ENCODE peak calls at places on chromosomes 3 and 15, in six cellular contexts. P is WTC11, Z is K562, F is A549, V is HepG2, M is H1. N is an unnamed sample.
A peak's percentile ranks its signal among the peaks of the same experiment; 100 is the strongest.

GRCh38 chr3:66656608-66657007 is 155.8 kb upstream of the LRIG1 start:
- DNase-seq in M (no peak), F (no peak), P (no peak), Z (no peak), V (peak; percentile 3), N (no peak)

GRCh38 chr15:74191798-74192197 is 10.8 kb downstream of the STRA6 start:
- DNase-seq in M (no peak), Z (no peak), P (no peak), F (no peak), V (no peak), N (no peak)

GRCh38 chr15:78232951-78233350 is 1.4 kb downstream of the ACSBG1 start:
- DNase-seq in F (no peak), V (no peak), Z (no peak), M (no peak), P (no peak), N (no peak)

GRCh38 chr3:12926660-12927059 is 85.3 kb upstream of the RPL32 start:
- DNase-seq in M (no peak), V (no peak), F (no peak), Z (no peak), P (no peak), N (no peak)

GRCh38 chr3:97720417-97720816 is 44.1 kb upstream of the ARL6 start:
- DNase-seq in Z (no peak), P (no peak), V (no peak), M (no peak), F (no peak), N (no peak)

GRCh38 chr3:106403746-106404145 is 534.9 kb upstream of the CBLB start:
- DNase-seq in F (no peak), M (no peak), Z (no peak), V (no peak), P (no peak), N (no peak)

GRCh38 chr3:188468672-188469071 is 314.7 kb downstream of the LPP start:
- DNase-seq in F (no peak), M (no peak), V (no peak), P (no peak), Z (no peak), N (no peak)

GRCh38 chr3:49940667-49941249 is 808 bp downstream of the RBM6 start:
- DNase-seq in Z (no peak), P (no peak), M (no peak), F (no peak), V (no peak), N (peak; percentile 13)

GRCh38 chr3:38516669-38517068 is 20.5 kb downstream of the EXOG start:
- DNase-seq in P (no peak), V (no peak), F (no peak), M (no peak), Z (no peak), N (no peak)

GRCh38 chr3:14123308-14124222 is 1.1 kb downstream of the CHCHD4 start:
- DNase-seq in P (no peak), Z (no peak), F (no peak), V (no peak), M (peak; percentile 45), N (no peak)

GRCh38 chr3:9496893-9497292 is 56.7 kb downstream of the LHFPL4 start:
- DNase-seq in Z (no peak), P (no peak), M (no peak), V (no peak), F (no peak), N (no peak)

GRCh38 chr15:35753486-35753885 is 207.5 kb upstream of the DPH6 start:
- DNase-seq in Z (no peak), F (no peak), P (no peak), M (no peak), V (no peak), N (no peak)

GRCh38 chr3:149657796-149658443 is at the start of gene WWTR1:
- DNase-seq in V (peak; percentile 93), M (peak; percentile 88), P (peak; percentile 96), F (peak; percentile 92), Z (no peak), N (peak; percentile 97)

GRCh38 chr3:11601446-11602241 is 42.1 kb downstream of the VGLL4 start:
- DNase-seq in F (no peak), P (no peak), M (no peak), Z (no peak), V (no peak), N (no peak)

GRCh38 chr3:70531063-70531657 is 218.7 kb upstream of the MDFIC2 start:
- DNase-seq in F (peak; percentile 21), P (no peak), M (no peak), Z (peak; percentile 14), V (peak; percentile 4), N (peak; percentile 52)

GRCh38 chr3:177069514-177070329 is 127.6 kb downstream of the TBL1XR1 start:
- DNase-seq in V (no peak), M (no peak), F (no peak), P (no peak), Z (no peak), N (peak; percentile 47)

GRCh38 chr3:59185586-59186381 is 136.0 kb upstream of the CFAP20DC start:
- DNase-seq in Z (no peak), F (no peak), P (no peak), V (no peak), M (no peak), N (no peak)

GRCh38 chr15:58505581-58505980 is 73.8 kb downstream of the LIPC start:
- DNase-seq in F (no peak), V (no peak), P (no peak), M (no peak), Z (no peak), N (no peak)

GRCh38 chr3:177574232-177574856 is 377.1 kb upstream of the TBL1XR1 start:
- DNase-seq in F (peak; percentile 22), M (no peak), Z (peak; percentile 12), V (peak; percentile 71), P (peak; percentile 35), N (no peak)

GRCh38 chr15:72312605-72313447 is 7.1 kb downstream of the CELF6 start:
- DNase-seq in F (peak; percentile 97), V (peak; percentile 65), M (peak; percentile 70), Z (peak; percentile 78), P (peak; percentile 80), N (peak; percentile 67)

GRCh38 chr15:52491460-52491859 is 37.2 kb downstream of the MYO5A start:
- DNase-seq in F (no peak), Z (no peak), P (no peak), V (no peak), M (no peak), N (peak; percentile 95)

GRCh38 chr15:81118361-81118760 is 15.7 kb upstream of the CFAP161 start:
- DNase-seq in F (no peak), Z (no peak), M (no peak), P (peak; percentile 15), V (no peak), N (no peak)

GRCh38 chr3:53109822-53110771 is 20.1 kb downstream of the RFT1 start:
- DNase-seq in Z (peak; percentile 58), F (peak; percentile 41), M (peak; percentile 64), P (peak; percentile 70), V (peak; percentile 74), N (peak; percentile 19)

GRCh38 chr3:46089237-46090011 is 62.1 kb upstream of the XCR1 start:
- DNase-seq in V (no peak), M (no peak), P (no peak), Z (no peak), F (no peak), N (no peak)

GRCh38 chr15:51735611-51736010 is 1.8 kb downstream of the LYSMD2 start:
- DNase-seq in Z (no peak), F (no peak), V (no peak), P (no peak), M (no peak), N (no peak)

GRCh38 chr15:81940467-81941451 is 105.1 kb downstream of the MEX3B start:
- DNase-seq in Z (peak; percentile 35), P (no peak), F (no peak), V (no peak), M (no peak), N (no peak)

GRCh38 chr3:108090066-108090700 is 648 bp downstream of the CD47 start:
- DNase-seq in P (peak; percentile 37), F (no peak), M (peak; percentile 67), V (no peak), Z (peak; percentile 24), N (peak; percentile 60)

GRCh38 chr3:56858331-56858730 is 56.6 kb upstream of the ARHGEF3 start:
- DNase-seq in F (no peak), Z (no peak), M (no peak), V (peak; percentile 25), P (no peak), N (no peak)

GRCh38 chr3:56851966-56852884 is 50.5 kb upstream of the ARHGEF3 start:
- DNase-seq in F (no peak), Z (no peak), P (no peak), V (no peak), M (no peak), N (no peak)

GRCh38 chr3:56854856-56855620 is 53.3 kb upstream of the ARHGEF3 start:
- DNase-seq in Z (no peak), P (no peak), M (no peak), V (no peak), F (no peak), N (peak; percentile 43)

GRCh38 chr3:56856686-56857577 is 55.2 kb upstream of the ARHGEF3 start:
- DNase-seq in M (no peak), Z (no peak), P (no peak), V (no peak), F (no peak), N (no peak)

GRCh38 chr3:56855856-56856538 is 54.2 kb upstream of the ARHGEF3 start:
- DNase-seq in P (peak; percentile 77), F (no peak), V (peak; percentile 37), Z (peak; percentile 10), M (peak; percentile 75), N (peak; percentile 67)
- TF ChIP-seq JUN in P (no peak), F (no peak), V (no peak), Z (no peak), M (no peak), N (no peak)

GRCh38 chr15:98147415-98147814 is 186.9 kb downstream of the ARRDC4 start:
- DNase-seq in V (no peak), Z (peak; percentile 9), M (no peak), F (no peak), P (no peak), N (no peak)
- TF ChIP-seq JUN in V (no peak), Z (no peak), M (no peak), F (no peak), P (no peak), N (no peak)

DNA sequence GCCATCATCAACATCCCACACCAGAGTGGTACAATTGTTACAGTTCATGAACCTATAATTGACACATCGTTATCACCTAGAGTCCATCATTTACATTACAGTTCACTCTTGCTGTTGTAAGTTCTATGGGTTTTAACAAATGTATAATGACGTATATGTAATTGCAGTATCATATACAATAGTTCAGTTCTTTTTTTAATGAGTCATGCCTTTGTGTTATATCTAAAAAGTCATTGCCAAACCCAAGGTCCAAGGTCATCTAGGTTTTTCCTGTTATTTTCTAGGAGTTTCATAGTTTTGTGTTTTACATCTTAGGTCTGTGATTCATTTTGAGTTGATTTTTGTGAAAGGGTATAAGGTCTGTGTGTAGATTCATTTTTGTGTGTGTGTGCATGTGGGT is 160.9 kb upstream of the GALNT15 start:
- DNase-seq in V (no peak), M (no peak), P (no peak), F (no peak), Z (no peak), N (peak; percentile 83)
- TF ChIP-seq JUN in V (no peak), M (no peak), P (no peak), F (no peak), Z (no peak), N (peak; percentile 70)

DNA sequence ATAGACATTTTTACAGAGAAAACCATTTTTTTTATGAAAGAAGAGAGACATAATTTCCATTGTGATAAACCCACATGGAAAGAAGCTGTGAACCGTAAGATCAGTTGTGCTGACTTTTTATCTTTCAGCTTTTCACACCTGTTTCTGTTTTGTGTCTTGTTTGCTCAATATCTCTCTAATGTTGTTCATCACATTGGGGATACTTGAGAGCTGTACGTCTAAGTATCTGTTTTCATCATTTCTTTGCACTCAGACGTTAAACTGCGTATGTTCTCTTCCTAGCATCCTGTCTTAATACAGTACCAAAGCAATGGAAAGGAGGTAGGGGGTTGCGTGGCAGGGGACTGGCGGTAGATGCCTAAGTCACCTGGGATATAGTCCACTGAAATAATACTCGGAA is 449.0 kb downstream of the NAALADL2 start:
- DNase-seq in F (no peak), P (no peak), V (no peak), Z (no peak), M (no peak), N (no peak)
- TF ChIP-seq JUN in F (no peak), P (no peak), V (no peak), Z (no peak), M (no peak), N (no peak)

N was measured in endothelial cell of umbilical vein.